ENCODE peak calls at places on chromosomes 16 and 17, in six cellular contexts. M, V, D, X, T and Q are unnamed samples. For H3K27me3 and H3K36me3, the result is how much of the 10 kb centered on the place peaks cover.

GRCh38 chr16:54067317-54068065 is 219.1 kb downstream of the IRX3 start:
- DNase-seq in M (no peak), D (no peak), X (no peak), T (no peak), V (no peak), Q (no peak)

GRCh38 chr16:70429888-70430666 is 8.8 kb downstream of the ST3GAL2 start:
- DNase-seq in D (no peak), M (no peak), T (no peak), V (no peak), X (no peak), Q (no peak)

GRCh38 chr16:8634991-8635736 is 13.7 kb downstream of the METTL22 start:
- DNase-seq in T (no peak), X (no peak), V (peak), M (peak), D (no peak), Q (no peak)

GRCh38 chr17:81388612-81389367 is 6.5 kb upstream of the BAHCC1 start:
- DNase-seq in X (no peak), V (no peak), D (peak), M (peak), T (no peak), Q (no peak)

GRCh38 chr17:78759203-78759968 is 22.7 kb downstream of the CYTH1 start:
- DNase-seq in X (no peak), D (no peak), V (no peak), M (peak), T (peak), Q (no peak)

GRCh38 chr17:9671559-9671958 is 26.2 kb downstream of the USP43 start:
- DNase-seq in M (no peak), T (no peak), D (no peak), X (no peak), V (no peak), Q (no peak)

GRCh38 chr16:53235851-53236250 is 181.1 kb downstream of the CHD9 start:
- DNase-seq in D (no peak), M (no peak), X (no peak), V (no peak), T (no peak), Q (no peak)

GRCh38 chr17:42112552-42113176 is at the start of gene DHX58:
- DNase-seq in V (peak), M (peak), X (peak), T (peak), D (peak), Q (peak)

GRCh38 chr17:80594666-80595269 is 50.1 kb downstream of the RPTOR start:
- DNase-seq in X (no peak), D (no peak), M (no peak), V (no peak), T (no peak), Q (no peak)

GRCh38 chr16:27976990-27977389 is 86.5 kb downstream of the GSG1L start:
- DNase-seq in X (no peak), D (no peak), T (no peak), M (no peak), V (no peak), Q (no peak)

GRCh38 chr16:17335826-17336492 is 134.8 kb downstream of the XYLT1 start:
- DNase-seq in T (no peak), X (no peak), M (no peak), D (peak), V (peak), Q (no peak)

GRCh38 chr17:75573540-75573957 is 14.1 kb upstream of the MYO15B start:
- DNase-seq in T (no peak), V (peak), M (no peak), D (no peak), X (no peak), Q (no peak)

GRCh38 chr17:67488161-67488560 is 111.1 kb downstream of the PITPNC1 start:
- DNase-seq in D (peak), M (peak), T (no peak), V (peak), X (no peak), Q (no peak)

GRCh38 chr16:88428616-88429386 is 24.3 kb upstream of the ZFPM1 start:
- DNase-seq in T (no peak), X (no peak), V (no peak), D (no peak), M (no peak), Q (no peak)

GRCh38 chr17:80891096-80892018 is 100.3 kb upstream of the CHMP6 start:
- DNase-seq in X (peak), M (no peak), V (peak), T (peak), D (no peak), Q (no peak)

GRCh38 chr17:419073-419735 is 66.6 kb upstream of the RPH3AL start:
- DNase-seq in M (no peak), V (no peak), D (no peak), X (no peak), T (no peak), Q (no peak)

GRCh38 chr17:80227156-80227555 is 6.9 kb downstream of the SLC26A11 start:
- DNase-seq in M (no peak), T (no peak), X (no peak), D (no peak), V (no peak), Q (no peak)

GRCh38 chr16:85978291-85978775 is 79.4 kb downstream of the IRF8 start:
- DNase-seq in X (no peak), D (no peak), V (no peak), T (no peak), M (no peak), Q (no peak)

GRCh38 chr17:40070644-40070894 is 7.8 kb downstream of the THRA start:
- DNase-seq in M (peak), T (no peak), V (no peak), X (no peak), D (no peak), Q (no peak)

GRCh38 chr17:45228985-45229517 is 7.4 kb downstream of the FMNL1 start:
- DNase-seq in M (peak), D (peak), V (peak), X (peak), T (peak), Q (peak)

GRCh38 chr17:49217651-49218413 is 7.3 kb downstream of the ABI3 start:
- DNase-seq in V (peak), D (no peak), M (peak), X (no peak), T (peak), Q (peak)

GRCh38 chr17:27616414-27616813 is 14.6 kb upstream of the LGALS9 start:
- DNase-seq in M (no peak), T (no peak), V (no peak), D (no peak), X (no peak), Q (no peak)

GRCh38 chr17:19391432-19391831 is 4.4 kb upstream of the MFAP4 start:
- DNase-seq in T (no peak), D (peak), M (no peak), X (no peak), V (peak), Q (no peak)

GRCh38 chr17:8905256-8905778 is 37.8 kb upstream of the PIK3R6 start:
- DNase-seq in T (no peak), V (no peak), M (no peak), X (no peak), D (no peak), Q (no peak)

DNA sequence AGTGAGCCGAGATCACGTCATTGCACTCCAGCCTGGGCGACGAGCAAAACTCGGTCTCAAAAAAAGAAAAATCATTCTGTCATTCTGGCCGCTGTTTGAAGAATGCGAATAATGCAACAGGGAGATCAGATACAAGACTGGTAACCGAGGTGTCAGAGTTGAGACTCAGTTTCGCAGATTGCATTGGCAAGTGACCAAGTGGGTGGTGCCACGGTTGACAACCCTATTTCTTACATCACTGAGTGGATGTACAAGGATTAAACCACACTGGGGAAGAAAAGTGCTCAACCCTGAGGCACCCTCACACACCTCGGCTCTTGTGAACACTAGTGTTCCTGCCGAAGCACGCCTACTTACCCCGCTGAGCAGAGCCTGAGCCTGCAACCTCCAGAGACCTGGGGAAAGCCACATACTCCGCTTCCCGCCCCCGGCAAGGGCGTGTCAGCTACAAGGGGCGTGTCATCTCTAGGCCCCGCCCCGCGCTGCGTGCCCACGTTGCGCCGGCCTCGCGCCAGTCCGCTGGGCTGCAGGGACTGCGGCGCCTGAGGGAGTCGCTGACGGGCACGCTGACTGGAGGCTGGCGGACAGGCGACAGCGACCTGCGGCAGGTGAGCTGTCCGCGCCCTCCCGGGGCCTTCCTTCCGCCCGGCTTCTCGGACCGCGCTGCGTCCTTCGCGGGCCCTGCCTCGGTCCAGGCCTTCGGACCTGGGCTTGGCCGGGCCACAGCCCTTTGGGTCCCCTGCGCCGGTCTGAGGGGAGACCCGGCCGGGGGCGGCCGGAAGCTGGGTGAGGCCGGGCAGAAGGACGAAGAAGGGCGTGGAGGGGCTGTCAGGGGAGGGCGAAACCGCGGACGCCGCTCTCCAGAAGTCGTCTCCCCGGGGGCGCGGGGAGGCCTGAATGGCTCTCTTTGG is at the start of gene HMOX2:
- DNase-seq in X (peak), V (peak), M (peak), D (peak), T (peak), Q (peak)
- TF ChIP-seq POLR2A in X (no peak), V (peak), M (peak), D (peak), T (no peak), Q (peak)

GRCh38 chr17:61448042-61448441 is 4.2 kb upstream of the TBX4 start:
- DNase-seq in M (no peak), D (no peak), X (no peak), T (no peak), V (no peak), Q (no peak)
- H3K27me3 ChIP-seq in M (under half), D (under half), X (under half), T (half or more), V (under half), Q (under half)

GRCh38 chr17:77203846-77204245 is 63.1 kb downstream of the SEC14L1 start:
- DNase-seq in D (no peak), V (no peak), T (no peak), M (no peak), X (no peak), Q (no peak)

GRCh38 chr17:77205396-77206124 is 64.8 kb downstream of the SEC14L1 start:
- DNase-seq in T (no peak), V (no peak), M (no peak), D (no peak), X (no peak), Q (no peak)

GRCh38 chr17:77203436-77203835 is 62.7 kb downstream of the SEC14L1 start:
- DNase-seq in T (no peak), M (no peak), V (no peak), X (no peak), D (no peak), Q (no peak)

GRCh38 chr17:77206125-77206523 is 65.4 kb downstream of the SEC14L1 start:
- DNase-seq in X (no peak), M (no peak), D (peak), T (no peak), V (no peak), Q (no peak)

DNA sequence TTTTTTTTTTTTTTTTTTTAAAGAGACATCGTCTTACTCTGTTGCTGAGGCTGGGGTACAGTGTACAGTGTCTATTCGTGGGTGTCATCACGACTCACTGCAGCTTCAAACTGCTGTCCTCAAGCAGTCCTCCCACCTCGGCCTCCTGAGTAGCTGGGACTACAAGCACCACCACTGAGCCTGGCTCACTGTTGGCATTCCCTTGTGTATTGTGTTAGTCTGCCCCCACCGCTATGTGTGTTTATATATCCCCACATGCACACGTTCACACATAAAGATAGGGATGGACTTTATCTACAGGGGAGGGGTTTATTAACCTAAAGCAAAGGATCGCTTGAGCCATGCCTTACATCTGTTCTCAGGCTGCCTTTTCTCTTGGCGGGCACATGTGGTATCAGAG is 63.8 kb downstream of the SEC14L1 start:
- DNase-seq in X (no peak), D (no peak), M (no peak), V (no peak), T (no peak), Q (no peak)
- H3K36me3 ChIP-seq in X (under half), D (under half), M (under half), V (half or more), T (half or more), Q (under half)

DNA sequence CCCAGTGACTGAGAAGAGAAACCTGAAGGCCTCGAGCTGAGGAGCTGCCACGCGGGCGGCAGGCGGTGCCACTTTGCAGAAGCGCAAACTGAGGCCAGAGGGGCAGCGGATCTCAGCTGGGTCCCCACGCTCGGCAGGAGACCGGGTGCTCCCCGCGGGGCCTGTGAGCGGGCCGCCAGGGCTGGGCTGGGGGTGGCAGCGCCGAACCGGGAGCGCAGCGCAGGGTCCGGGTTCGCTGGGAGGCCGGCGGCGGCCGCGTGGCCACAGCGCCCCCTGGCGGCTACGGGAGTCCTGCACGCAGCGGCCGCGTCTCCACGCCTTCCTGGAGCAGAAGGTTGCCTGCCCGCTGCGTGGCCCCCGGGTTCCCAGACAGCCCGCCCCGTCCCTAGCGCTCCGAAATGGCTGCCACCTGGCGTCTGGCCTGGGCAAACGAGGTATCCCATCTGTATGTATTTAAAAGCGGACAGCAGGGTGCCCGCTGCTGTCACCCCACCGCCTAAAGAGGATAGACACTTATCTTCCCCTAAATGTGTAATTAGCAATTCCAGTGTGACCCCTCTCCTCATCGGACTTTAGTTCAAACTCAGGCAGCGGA is 96.1 kb upstream of the CDH5 start:
- DNase-seq in M (peak), T (peak), V (peak), D (peak), X (peak), Q (peak)
- TF ChIP-seq POLR2A in M (no peak), T (no peak), V (no peak), D (no peak), X (no peak), Q (no peak)

GRCh38 chr16:84404936-84405640 is 36.8 kb downstream of the ATP2C2 start:
- DNase-seq in V (no peak), T (no peak), X (no peak), M (no peak), D (no peak), Q (no peak)
- H3K27me3 ChIP-seq in V (under half), T (under half), X (under half), M (under half), D (under half), Q (under half)

GRCh38 chr17:7848665-7849184 is 6.1 kb upstream of the TMEM88 start:
- DNase-seq in V (no peak), X (no peak), M (no peak), D (no peak), T (no peak), Q (no peak)
- H3K36me3 ChIP-seq in V (half or more), X (under half), M (under half), D (under half), T (half or more), Q (under half)

DNA sequence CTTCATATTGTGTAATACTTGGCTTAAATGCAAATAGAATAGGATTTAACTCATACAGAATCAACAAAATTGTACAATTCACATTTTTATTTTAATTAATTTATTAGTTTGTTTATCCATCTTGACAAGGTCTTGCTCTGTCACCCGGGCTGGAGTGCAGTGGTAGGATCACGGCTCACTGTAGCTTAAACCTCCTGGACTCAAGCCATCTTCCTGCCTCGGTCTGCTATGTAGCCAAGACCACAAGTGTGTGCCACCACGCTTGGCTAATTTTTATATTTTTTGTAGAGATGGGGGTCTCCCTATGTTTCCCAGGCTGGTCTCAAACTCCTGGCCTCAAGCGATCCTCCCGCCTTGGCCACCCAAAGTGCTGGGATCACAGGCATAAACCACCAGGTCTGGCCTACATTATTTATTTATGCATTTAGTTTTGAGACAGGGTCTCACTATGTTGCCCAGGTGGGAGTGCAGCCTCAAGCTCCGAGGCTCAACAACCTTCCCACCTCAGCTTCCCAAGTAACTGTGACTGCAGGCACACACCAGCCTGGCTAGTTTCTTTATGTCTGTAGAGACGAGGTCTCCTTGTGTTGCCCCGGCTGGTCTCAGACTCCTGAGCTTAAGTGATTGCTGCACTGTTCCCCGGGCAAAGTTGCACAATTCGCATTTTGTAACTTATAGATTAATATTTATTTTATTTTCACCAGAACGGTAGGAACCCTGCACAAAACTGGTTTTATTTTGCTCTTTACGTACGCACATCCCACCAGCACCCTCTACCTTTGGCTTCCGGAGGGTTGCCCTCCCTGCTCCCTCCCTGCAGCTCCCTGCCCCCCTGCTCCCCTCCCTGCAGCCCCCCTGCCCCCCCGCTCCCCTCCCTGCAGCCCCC is 4.9 kb downstream of the DPEP1 start:
- DNase-seq in X (no peak), M (no peak), D (no peak), T (no peak), V (no peak), Q (no peak)
- TF ChIP-seq POLR2A in X (no peak), M (no peak), D (no peak), T (no peak), V (no peak), Q (no peak)

DNA sequence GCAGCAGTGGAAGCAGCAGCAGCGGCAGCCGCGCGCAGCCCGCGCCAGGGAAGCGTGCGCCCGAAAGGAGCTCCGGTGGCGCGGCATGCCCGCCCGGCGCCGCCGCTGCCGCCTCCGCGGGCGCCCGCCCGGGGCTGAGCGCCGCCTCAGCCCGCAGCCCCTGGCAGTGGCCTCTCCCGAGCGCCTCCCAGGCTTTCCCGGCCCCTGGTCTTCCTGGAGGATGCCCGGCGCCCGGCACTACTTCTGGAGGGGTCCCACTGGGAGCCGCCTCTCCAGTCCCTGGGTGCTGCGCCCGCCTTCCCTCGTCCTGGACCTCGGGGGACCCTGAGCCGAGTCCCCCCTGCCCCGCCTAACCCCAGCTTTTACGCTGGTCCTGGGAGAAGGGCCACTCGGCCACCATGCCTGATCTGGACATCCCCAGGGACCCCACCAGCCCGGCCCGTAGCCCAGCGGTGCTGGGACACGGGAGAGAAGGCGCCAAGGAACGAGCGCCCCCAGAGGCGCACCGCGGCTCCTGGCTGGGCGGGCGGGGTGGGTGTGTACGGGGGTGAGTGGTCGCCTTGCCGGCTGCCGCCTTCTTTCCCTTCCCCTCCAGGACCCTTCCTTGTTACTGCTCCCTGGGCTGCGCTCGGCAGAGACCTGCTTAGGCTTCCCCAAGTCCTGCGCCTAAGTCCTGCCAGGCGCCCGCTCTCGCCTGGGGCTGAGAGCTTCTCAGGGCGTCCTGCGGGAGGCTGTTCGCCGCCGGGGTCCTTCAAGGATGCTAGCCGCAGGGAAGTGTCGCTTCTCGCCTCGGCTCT is 713 bp downstream of the ASIC2 start:
- DNase-seq in X (no peak), T (no peak), M (no peak), D (peak), V (no peak), Q (no peak)
- H3K27me3 ChIP-seq in X (under half), T (half or more), M (under half), D (under half), V (under half), Q (under half)

DNA sequence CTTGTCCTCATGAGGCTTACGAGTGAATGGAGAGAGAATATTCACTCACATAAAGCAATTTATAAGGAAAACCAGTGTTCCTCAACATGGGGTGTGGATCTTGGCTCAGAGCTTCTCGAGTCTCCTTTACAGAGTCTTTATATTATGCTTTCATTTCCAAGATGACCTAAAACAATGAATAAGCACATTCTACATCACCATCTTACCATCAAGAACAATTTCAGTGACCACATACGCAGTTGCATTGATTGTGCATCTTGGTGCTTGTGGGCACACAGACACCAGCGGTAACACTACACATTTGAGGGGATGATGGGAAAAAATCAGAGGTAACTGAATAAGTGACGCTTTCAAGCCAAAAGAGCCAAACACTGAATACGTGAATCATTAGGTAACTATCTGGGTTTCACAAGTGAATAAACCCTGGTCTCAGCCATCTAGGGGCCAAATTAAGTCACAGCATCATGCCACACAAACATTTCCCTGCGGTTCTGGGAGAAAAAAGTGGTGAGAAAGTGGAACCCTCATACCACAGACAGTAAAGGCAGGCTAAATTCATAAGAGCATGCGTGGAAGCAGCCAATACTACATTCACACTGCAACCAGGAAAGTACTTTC is 9.4 kb downstream of the CWC25 start:
- DNase-seq in V (no peak), D (no peak), T (no peak), M (no peak), X (no peak), Q (no peak)
- H3K36me3 ChIP-seq in V (under half), D (under half), T (half or more), M (under half), X (under half), Q (under half)